ENCODE peak calls at places on chromosome 9, in four cellular contexts. R is lower leg skin, S is GM20000, G is GM06990. A is an unnamed sample.

GRCh38 chr9:108704156-108704852 is 151.5 kb downstream of the ACTL7B start:
- DNase-seq in S (no peak), R (no peak), G (no peak), A (no peak)

GRCh38 chr9:115036691-115037090 is 81.3 kb downstream of the TNC start:
- DNase-seq in G (no peak), S (no peak), R (no peak), A (no peak)

GRCh38 chr9:114655689-114656088 is 1.9 kb downstream of the TEX53 start:
- DNase-seq in R (no peak), G (no peak), S (no peak), A (no peak)

GRCh38 chr9:5041390-5042115 is 56.5 kb downstream of the JAK2 start:
- DNase-seq in G (peak; percentile 6), R (no peak), S (peak; percentile 12), A (no peak)

GRCh38 chr9:134167530-134167931 is 3.2 kb upstream of the RNU6ATAC start:
- DNase-seq in R (no peak), G (no peak), S (no peak), A (no peak)

GRCh38 chr9:130110596-130111021 is 56.9 kb downstream of the GPR107 start:
- DNase-seq in G (no peak), R (no peak), S (no peak), A (no peak)

GRCh38 chr9:93962561-93963440 is 7.6 kb upstream of the BARX1 start:
- DNase-seq in R (peak; percentile 82), S (peak; percentile 90), G (no peak), A (peak; percentile 79)

GRCh38 chr9:131707677-131708612 is 31.9 kb downstream of the RAPGEF1 start:
- DNase-seq in S (no peak), R (no peak), G (no peak), A (no peak)

GRCh38 chr9:3736186-3736585 is 210.4 kb upstream of the RFX3 start:
- DNase-seq in R (no peak), G (no peak), S (no peak), A (no peak)

GRCh38 chr9:117705386-117705785 is 1.2 kb downstream of the TLR4 start:
- DNase-seq in G (no peak), R (no peak), S (no peak), A (no peak)

GRCh38 chr9:93083592-93084470 is 12.2 kb upstream of the CARD19 start:
- DNase-seq in G (no peak), R (no peak), S (no peak), A (no peak)

GRCh38 chr9:111959468-111959941 is 62.9 kb downstream of the UGCG start:
- DNase-seq in S (no peak), R (peak; percentile 83), G (no peak), A (no peak)

GRCh38 chr9:86546712-86547111 is 192.5 kb upstream of the TUT7 start:
- DNase-seq in G (no peak), R (no peak), S (no peak), A (no peak)

GRCh38 chr9:83956288-83957028 is 23.6 kb downstream of the HNRNPK start:
- DNase-seq in R (peak; percentile 62), S (peak; percentile 75), G (peak; percentile 79), A (peak; percentile 80)

GRCh38 chr9:4020747-4021296 is 279.0 kb downstream of the GLIS3 start:
- DNase-seq in S (no peak), R (no peak), G (no peak), A (no peak)

GRCh38 chr9:96441798-96442445 is 8.0 kb upstream of the HABP4 start:
- DNase-seq in S (peak; percentile 58), G (peak; percentile 11), R (no peak), A (no peak)

GRCh38 chr9:134965851-134966250 is 48.1 kb upstream of the FCN1 start:
- DNase-seq in R (no peak), S (no peak), G (no peak), A (no peak)

GRCh38 chr9:19286634-19287188 is 56.2 kb downstream of the DENND4C start:
- DNase-seq in R (no peak), G (no peak), S (no peak), A (no peak)

GRCh38 chr9:87504938-87505337 is 7.3 kb downstream of the DAPK1 start:
- DNase-seq in G (no peak), R (no peak), S (no peak), A (no peak)

GRCh38 chr9:107487521-107488399 is 1.8 kb downstream of the KLF4 start:
- DNase-seq in R (peak; percentile 52), S (peak; percentile 52), G (peak; percentile 61), A (peak; percentile 78)

GRCh38 chr9:130707225-130707976 is 13.8 kb downstream of the EXOSC2 start:
- DNase-seq in G (peak; percentile 24), S (no peak), R (no peak), A (peak; percentile 72)

GRCh38 chr9:90970603-90971002 is 169.0 kb downstream of the SYK start:
- DNase-seq in R (peak; percentile 43), S (no peak), G (no peak), A (no peak)

GRCh38 chr9:96449844-96450612 is at the start of gene HABP4:
- DNase-seq in S (peak; percentile 99), G (peak; percentile 96), R (peak; percentile 96), A (peak; percentile 98)

GRCh38 chr9:128203024-128203841 is at the start of gene DNM1:
- DNase-seq in G (peak; percentile 76), S (peak; percentile 99), R (no peak), A (peak; percentile 81)

GRCh38 chr9:76215066-76215465 is 179.2 kb downstream of the RFK start:
- DNase-seq in G (no peak), R (peak; percentile 30), S (no peak), A (no peak)

GRCh38 chr9:98453589-98454311 is 198.3 kb upstream of the TBC1D2 start:
- DNase-seq in S (no peak), R (no peak), G (no peak), A (no peak)

GRCh38 chr9:32589083-32589713 is 16.2 kb upstream of the NDUFB6 start:
- DNase-seq in R (no peak), G (no peak), S (peak; percentile 55), A (no peak)

GRCh38 chr9:131438190-131438589 is 44.3 kb downstream of the PRRC2B start:
- DNase-seq in G (no peak), S (no peak), R (no peak), A (no peak)

GRCh38 chr9:130845901-130846381 is 10.9 kb downstream of the ABL1 start:
- DNase-seq in R (no peak), G (no peak), S (no peak), A (no peak)

GRCh38 chr9:17291766-17292165 is 156.9 kb downstream of the CNTLN start:
- DNase-seq in S (no peak), G (no peak), R (no peak), A (no peak)

GRCh38 chr9:14992025-14992424 is 81.8 kb upstream of the FREM1 start:
- DNase-seq in R (no peak), G (no peak), S (no peak), A (no peak)

GRCh38 chr9:13988944-13989343 is 325.0 kb downstream of the NFIB start:
- DNase-seq in R (no peak), G (no peak), S (no peak), A (no peak)

GRCh38 chr9:118503236-118503635 is 799.0 kb downstream of the TLR4 start:
- DNase-seq in S (no peak), R (no peak), G (no peak), A (no peak)

GRCh38 chr9:89674667-89675402 is 70.0 kb downstream of the GADD45G start:
- DNase-seq in G (no peak), R (peak; percentile 53), S (no peak), A (peak; percentile 90)

GRCh38 chr9:89629096-89629976 is 24.5 kb downstream of the GADD45G start:
- DNase-seq in G (no peak), S (no peak), R (no peak), A (no peak)

GRCh38 chr9:78312125-78312524 is 15.2 kb downstream of the PSAT1 start:
- DNase-seq in G (no peak), S (no peak), R (no peak), A (no peak)

GRCh38 chr9:22040760-22041159 is 31.7 kb upstream of the CDKN2B start:
- DNase-seq in R (no peak), S (no peak), G (no peak), A (no peak)

GRCh38 chr9:99000480-99001395 is 57.0 kb downstream of the COL15A1 start:
- DNase-seq in R (peak; percentile 51), G (no peak), S (peak; percentile 64), A (peak; percentile 64)

GRCh38 chr9:92406506-92406905 is 2.1 kb upstream of the OGN start:
- DNase-seq in S (peak; percentile 37), R (peak; percentile 52), G (peak; percentile 12), A (no peak)

GRCh38 chr9:122144836-122145235 is 14.7 kb downstream of the NDUFA8 start:
- DNase-seq in R (no peak), G (no peak), S (no peak), A (no peak)
- TF ChIP-seq CTCF in R (no peak), G (peak; percentile 44), S (peak; percentile 13), A (no peak)

DNA sequence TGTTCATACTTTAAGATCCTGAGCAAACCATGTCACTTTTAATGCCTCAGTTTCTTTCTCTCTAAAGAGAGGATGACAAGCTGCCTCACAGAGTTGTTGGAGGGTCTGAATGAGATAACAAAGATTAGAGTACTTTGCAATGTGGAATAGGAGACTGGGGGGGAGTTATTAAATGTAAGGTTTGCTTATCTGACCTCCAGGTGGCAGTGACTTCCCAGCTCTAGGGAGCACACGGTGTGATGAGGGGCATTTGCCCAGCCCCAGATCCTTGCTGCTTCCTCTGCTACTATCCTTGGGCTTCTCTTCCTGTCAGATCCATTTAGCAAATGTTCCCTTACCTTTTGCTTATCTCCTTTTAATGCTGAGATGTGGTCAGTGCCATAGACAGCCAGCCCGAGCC is 30.7 kb downstream of the ENHO start:
- DNase-seq in S (no peak), G (no peak), R (no peak), A (no peak)
- TF ChIP-seq CTCF in S (no peak), G (no peak), R (no peak), A (no peak)

DNA sequence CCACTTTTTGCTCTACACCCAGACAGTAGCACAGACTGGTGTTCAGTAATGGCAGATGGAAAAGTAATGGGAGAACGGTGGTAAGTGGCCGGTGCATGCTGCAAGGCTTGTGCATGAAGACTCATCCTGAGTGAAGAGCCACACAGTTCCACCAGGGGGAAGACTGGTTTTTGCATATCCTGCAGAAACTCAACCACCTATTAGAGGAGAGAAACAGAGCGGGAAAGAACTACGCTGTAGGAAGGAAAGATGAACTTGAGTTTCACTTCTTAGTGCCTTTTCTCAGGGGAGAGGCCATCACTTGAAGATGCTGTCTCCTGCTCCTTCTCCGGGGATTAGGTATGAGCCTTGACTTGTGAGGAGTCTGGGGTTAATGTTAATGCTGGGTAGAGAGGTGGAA is 9.4 kb upstream of the PRSS3 start:
- DNase-seq in S (no peak), R (no peak), G (no peak), A (no peak)
- TF ChIP-seq CTCF in S (no peak), R (no peak), G (peak; percentile 35), A (no peak)

GRCh38 chr9:121286973-121287721 is 19.2 kb downstream of the GSN start:
- DNase-seq in R (peak; percentile 90), G (no peak), S (no peak), A (no peak)
- TF ChIP-seq CTCF in R (no peak), G (no peak), S (no peak), A (no peak)